ENCODE peak calls at places on chromosomes 16 and 17, in five cellular contexts. L is activated CD8-positive, alpha-beta T cell treated with anti-CD3 and anti-CD28 coated beads for 36 hours; S is nephron progenitor cell; O is NCI-H1092; C is stimulated activated CD4-positive, alpha-beta T cell treated with anti-CD3 and anti-CD28 coated beads, Interleukin-4, amount 100 ng/mL, for 4 hours. Y is an unnamed sample.

GRCh38 chr16:71985262-71985974 is 14.8 kb downstream of the PKD1L3 start:
- DNase-seq in L (no peak), S (no peak), O (no peak), C (no peak), Y (no peak)

GRCh38 chr17:75910699-75911098 is 6.0 kb upstream of the MRPL38 start:
- DNase-seq in L (no peak), S (peak; percentile 36), O (no peak), C (no peak), Y (no peak)

GRCh38 chr16:89472711-89473075 is 17.7 kb downstream of the ANKRD11 start:
- DNase-seq in L (no peak), S (no peak), O (no peak), C (no peak), Y (no peak)

GRCh38 chr17:44992242-44992939 is 24.3 kb upstream of the C1QL1 start:
- DNase-seq in L (no peak), S (no peak), O (no peak), C (no peak), Y (no peak)

GRCh38 chr17:15966183-15966878 is 21.4 kb downstream of the ADORA2B start:
- DNase-seq in L (no peak), S (no peak), O (peak; percentile 42), C (no peak), Y (no peak)

GRCh38 chr17:41434313-41434895 is 6.4 kb downstream of the KRT38 start:
- DNase-seq in L (no peak), S (no peak), O (no peak), C (no peak), Y (no peak)

GRCh38 chr16:27426423-27427408 is 24.7 kb downstream of the IL21R start:
- DNase-seq in L (peak; percentile 90), S (no peak), O (peak; percentile 37), C (peak; percentile 62), Y (no peak)

GRCh38 chr16:77991701-77992100 is 30.6 kb upstream of the CLEC3A start:
- DNase-seq in L (no peak), S (no peak), O (no peak), C (no peak), Y (no peak)

GRCh38 chr17:55292094-55292493 is 27.3 kb downstream of the HLF start:
- DNase-seq in L (no peak), S (no peak), O (no peak), C (no peak), Y (no peak)

GRCh38 chr16:2467301-2468141 is 3.6 kb upstream of the NTN3 start:
- DNase-seq in L (peak; percentile 62), S (peak; percentile 68), O (peak; percentile 86), C (no peak), Y (peak; percentile 80)

GRCh38 chr16:74291577-74292208 is 4.9 kb upstream of the PSMD7 start:
- DNase-seq in L (no peak), S (no peak), O (no peak), C (no peak), Y (no peak)

GRCh38 chr17:17670701-17671319 is 10.4 kb upstream of the RAI1 start:
- DNase-seq in L (no peak), S (no peak), O (no peak), C (no peak), Y (no peak)

GRCh38 chr17:83152221-83152744 is 72.9 kb downstream of the METRNL start:
- DNase-seq in L (no peak), S (no peak), O (no peak), C (no peak), Y (no peak)

GRCh38 chr17:57537524-57538410 is 207.3 kb downstream of the CCDC182 start:
- DNase-seq in L (peak; percentile 10), S (no peak), O (no peak), C (no peak), Y (no peak)

GRCh38 chr16:79286646-79287423 is 313.7 kb downstream of the MAF start:
- DNase-seq in L (peak; percentile 43), S (peak; percentile 32), O (peak; percentile 97), C (no peak), Y (peak; percentile 51)

GRCh38 chr16:79605999-79606398 is 5.5 kb upstream of the MAF start:
- DNase-seq in L (no peak), S (peak; percentile 24), O (no peak), C (no peak), Y (no peak)

GRCh38 chr17:73288534-73289302 is 23.1 kb downstream of the CDC42EP4 start:
- DNase-seq in L (no peak), S (no peak), O (no peak), C (no peak), Y (peak; percentile 76)

Y was measured in left ventricle myocardium inferior.